ENCODE peak calls at places on chromosomes 11 and 22, in four cellular contexts. R is H1, Z is IMR-90, F is H9. K is an unnamed sample.

GRCh38 chr11:112238041-112238440 is 11.8 kb downstream of the PTS start:
- DNase-seq in Z (no peak), F (no peak), R (no peak), K (no peak)

GRCh38 chr11:47233989-47234668 is 14.5 kb downstream of the ACP2 start:
- DNase-seq in R (no peak), Z (peak), F (peak), K (peak)

GRCh38 chr22:36328635-36329216 is 59.0 kb downstream of the MYH9 start:
- DNase-seq in R (no peak), F (no peak), Z (peak), K (peak)

GRCh38 chr11:131838016-131838415 is 467.6 kb downstream of the NTM start:
- DNase-seq in R (no peak), Z (no peak), F (no peak), K (no peak)

GRCh38 chr22:27842236-27842993 is 40.9 kb upstream of the MN1 start:
- DNase-seq in F (no peak), R (no peak), Z (no peak), K (no peak)

GRCh38 chr22:46576556-46577351 is 39.3 kb upstream of the CELSR1 start:
- DNase-seq in Z (peak), F (peak), R (no peak), K (peak)

GRCh38 chr11:38718049-38718448 is 2120.0 kb upstream of the RAG2 start:
- DNase-seq in F (no peak), R (no peak), Z (no peak), K (peak)

GRCh38 chr11:26905368-26905767 is 88.5 kb upstream of the FIBIN start:
- DNase-seq in Z (peak), R (no peak), F (peak), K (peak)

GRCh38 chr11:65013692-65014145 is 241 bp upstream of the ARL2 start:
- DNase-seq in F (peak), R (peak), Z (peak), K (peak)

GRCh38 chr11:37504066-37504611 is 906.1 kb upstream of the RAG2 start:
- DNase-seq in F (no peak), R (no peak), Z (peak), K (peak)

GRCh38 chr11:114977596-114977995 is 299.3 kb downstream of the NXPE2 start:
- DNase-seq in Z (no peak), F (no peak), R (no peak), K (no peak)
- H2BK5ac ChIP-seq in Z (no peak), F (no peak), R (no peak), K (no peak)

GRCh38 chr11:134391170-134391569 is 20.9 kb downstream of the B3GAT1 start:
- DNase-seq in R (no peak), Z (no peak), F (no peak), K (no peak)
- H3K23ac ChIP-seq in R (no peak), Z (no peak), F (no peak), K (no peak)

GRCh38 chr11:125069008-125069407 is 5.9 kb downstream of the SLC37A2 start:
- DNase-seq in Z (peak), R (no peak), F (no peak), K (no peak)
- H3K56ac ChIP-seq in Z (no peak), R (no peak), F (no peak), K (no peak)

DNA sequence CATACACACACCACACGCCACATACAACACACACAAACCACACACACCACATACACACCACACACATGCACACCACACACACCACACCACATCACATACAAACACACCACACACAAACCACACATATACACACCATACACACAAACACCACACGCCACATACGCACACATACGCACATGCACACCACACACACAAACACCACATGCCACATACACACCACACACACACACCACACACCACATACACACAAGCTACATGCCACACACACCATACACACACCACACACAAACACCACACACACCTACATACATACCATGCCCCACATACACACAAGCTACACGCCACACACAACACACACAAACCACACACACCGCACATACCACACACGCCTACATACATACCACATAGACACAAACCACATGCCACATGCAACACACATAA is 15.7 kb upstream of the TH start:
- DNase-seq in R (no peak), Z (no peak), F (no peak), K (no peak)
- H2BK5ac ChIP-seq in R (peak), Z (peak), F (no peak), K (no peak)

GRCh38 chr11:63910605-63911195 is 6.3 kb downstream of the RCOR2 start:
- DNase-seq in Z (no peak), F (no peak), R (no peak), K (peak)
- H3K23ac ChIP-seq in Z (no peak), F (no peak), R (no peak), K (no peak)